ENCODE peak calls at places on chromosomes 13 and 19, in ten cellular contexts. C is AG09319; J is NCI-H1417; X is EH; W is NCI-H1105; U is T-helper 17 cell; S is suprapubic skin; R is non-pigmented ciliary epithelial cell; K is OCI-M1; L is effector CD4-positive, alpha-beta T cell. E is an unnamed sample.

GRCh38 chr13:95067303-95067702 is 233.9 kb downstream of the ABCC4 start:
- DNase-seq in C (no peak), J (no peak), X (peak), W (no peak), U (no peak), S (no peak), R (no peak), K (no peak), L (no peak), E (no peak)

GRCh38 chr19:16026756-16027155 is 49.5 kb upstream of the TPM4 start:
- DNase-seq in C (no peak), J (no peak), X (no peak), W (no peak), U (no peak), S (no peak), R (no peak), K (no peak), L (no peak), E (no peak)

GRCh38 chr19:35322014-35322413 is 7.0 kb upstream of the CD22 start:
- DNase-seq in C (no peak), J (no peak), X (no peak), W (no peak), U (no peak), S (no peak), R (no peak), K (no peak), L (no peak), E (no peak)

GRCh38 chr19:12701596-12702282 is 5.3 kb upstream of the FBXW9 start:
- DNase-seq in C (no peak), J (no peak), X (no peak), W (no peak), U (no peak), S (peak), R (no peak), K (no peak), L (no peak), E (no peak)

GRCh38 chr19:48171584-48172170 is 1.2 kb downstream of the ZSWIM9 start:
- DNase-seq in C (no peak), J (no peak), X (no peak), W (no peak), U (no peak), S (no peak), R (no peak), K (no peak), L (no peak), E (no peak)

GRCh38 chr13:39499580-39499979 is 103.4 kb downstream of the LHFPL6 start:
- DNase-seq in C (no peak), J (no peak), X (no peak), W (no peak), U (no peak), S (no peak), R (no peak), K (no peak), L (no peak), E (no peak)

GRCh38 chr13:40221460-40222201 is 444.8 kb downstream of the FOXO1 start:
- DNase-seq in C (no peak), J (no peak), X (peak), W (no peak), U (peak), S (no peak), R (peak), K (no peak), L (peak), E (peak)

GRCh38 chr19:1166872-1167573 is 7.0 kb downstream of the SBNO2 start:
- DNase-seq in C (no peak), J (no peak), X (no peak), W (no peak), U (no peak), S (peak), R (no peak), K (no peak), L (no peak), E (no peak)

GRCh38 chr13:51768378-51768921 is 35.5 kb downstream of the DHRS12 start:
- DNase-seq in C (no peak), J (no peak), X (no peak), W (no peak), U (no peak), S (no peak), R (no peak), K (no peak), L (no peak), E (no peak)

GRCh38 chr19:12994701-12995595 is at the start of gene NFIX:
- DNase-seq in C (no peak), J (peak), X (peak), W (no peak), U (peak), S (peak), R (no peak), K (peak), L (peak), E (no peak)

GRCh38 chr13:95267662-95268369 is 33.4 kb downstream of the ABCC4 start:
- DNase-seq in C (no peak), J (no peak), X (peak), W (no peak), U (no peak), S (no peak), R (peak), K (peak), L (no peak), E (peak)

GRCh38 chr19:6828306-6828697 is 55.8 kb downstream of the VAV1 start:
- DNase-seq in C (no peak), J (no peak), X (no peak), W (no peak), U (no peak), S (no peak), R (no peak), K (no peak), L (no peak), E (no peak)

GRCh38 chr19:40217027-40217810 is 965 bp downstream of the TTC9B start:
- DNase-seq in C (no peak), J (peak), X (no peak), W (peak), U (no peak), S (no peak), R (no peak), K (no peak), L (no peak), E (no peak)